ENCODE peak calls at places on chromosomes 16 and 17, in ten cellular contexts. C is mammary epithelial cell, L is IMR-90, E is HTR-8/SVneo, B is HL-60, W is frontal cortex, F is COR-L47, S is BE2C, T is T follicular helper cell, J is NCI-H1436 treated with DMSO at 0.1 percent for 48 hours. R is an unnamed sample.

GRCh38 chr17:56690441-56691291 is 97.2 kb downstream of the NOG start:
- DNase-seq in C (no peak), L (no peak), E (no peak), B (no peak), W (no peak), F (no peak), S (no peak), T (no peak), J (no peak), R (no peak)

GRCh38 chr16:75065149-75065807 is 51.3 kb downstream of the LDHD start:
- DNase-seq in C (no peak), L (no peak), E (no peak), B (peak), W (no peak), F (no peak), S (no peak), T (no peak), J (no peak), R (no peak)

GRCh38 chr17:65123757-65124675 is 13.2 kb upstream of the RGS9 start:
- DNase-seq in C (no peak), L (peak), E (no peak), B (no peak), W (no peak), F (no peak), S (no peak), T (no peak), J (no peak), R (no peak)

GRCh38 chr16:31395647-31396046 is 2.5 kb downstream of the ITGAD start:
- DNase-seq in C (no peak), L (no peak), E (no peak), B (no peak), W (no peak), F (no peak), S (no peak), T (no peak), J (no peak), R (no peak)

GRCh38 chr16:11459722-11460121 is 114.5 kb downstream of the RMI2 start:
- DNase-seq in C (no peak), L (no peak), E (no peak), B (no peak), W (no peak), F (no peak), S (no peak), T (no peak), J (no peak), R (no peak)

GRCh38 chr16:23692190-23692837 is 13.6 kb downstream of the PLK1 start:
- DNase-seq in C (no peak), L (no peak), E (no peak), B (peak), W (no peak), F (no peak), S (no peak), T (no peak), J (no peak), R (no peak)

GRCh38 chr17:73814070-73814469 is 169.8 kb upstream of the SDK2 start:
- DNase-seq in C (no peak), L (no peak), E (no peak), B (no peak), W (no peak), F (peak), S (no peak), T (no peak), J (peak), R (no peak)

GRCh38 chr17:64358261-64358788 is 32.3 kb downstream of the PECAM1 start:
- DNase-seq in C (no peak), L (no peak), E (no peak), B (no peak), W (no peak), F (peak), S (no peak), T (no peak), J (peak), R (no peak)

GRCh38 chr17:52892334-52892733 is 733.8 kb upstream of the CA10 start:
- DNase-seq in C (no peak), L (no peak), E (no peak), B (no peak), W (no peak), F (no peak), S (no peak), T (no peak), J (no peak), R (no peak)

GRCh38 chr16:88379694-88380040 is 3.1 kb upstream of the ZNF469 start:
- DNase-seq in C (no peak), L (no peak), E (no peak), B (no peak), W (no peak), F (no peak), S (peak), T (no peak), J (no peak), R (no peak)

GRCh38 chr16:48300391-48300856 is 53.1 kb upstream of the ABCC11 start:
- DNase-seq in C (no peak), L (peak), E (no peak), B (no peak), W (no peak), F (no peak), S (no peak), T (no peak), J (no peak), R (no peak)

R was measured in putamen.